ENCODE peak calls at places on chromosomes 3 and 15, in four cellular contexts. X, Y, E and K are unnamed samples.
A peak's percentile ranks its signal among the peaks of the same experiment; 100 is the strongest.

GRCh38 chr15:68404056-68404798 is 27.7 kb downstream of the ITGA11 start:
- DNase-seq in Y (no peak), E (no peak), X (no peak), K (no peak)

GRCh38 chr3:124260206-124260915 is 268.4 kb upstream of the ROPN1 start:
- DNase-seq in X (peak; percentile 50), Y (peak; percentile 95), E (no peak), K (no peak)

GRCh38 chr3:60839242-60839641 is 412.0 kb downstream of the FHIT start:
- DNase-seq in X (no peak), E (no peak), Y (peak; percentile 1), K (no peak)

GRCh38 chr15:63156708-63157065 is 590 bp downstream of the RPS27L start:
- DNase-seq in E (no peak), Y (peak; percentile 51), X (no peak), K (no peak)

GRCh38 chr3:111723293-111723963 is 128.3 kb upstream of the ZBED2 start:
- DNase-seq in E (no peak), Y (peak; percentile 86), X (no peak), K (no peak)

GRCh38 chr3:50275160-50275995 is 3.5 kb upstream of the LSMEM2 start:
- DNase-seq in Y (no peak), E (no peak), X (no peak), K (no peak)

GRCh38 chr3:183653209-183654064 is 18.0 kb downstream of the KLHL24 start:
- DNase-seq in Y (peak; percentile 41), X (no peak), E (no peak), K (no peak)

GRCh38 chr15:34318277-34319079 is 19.1 kb downstream of the SLC12A6 start:
- DNase-seq in E (no peak), Y (peak; percentile 82), X (peak; percentile 79), K (no peak)

GRCh38 chr15:85316244-85316934 is 64.0 kb upstream of the AKAP13 start:
- DNase-seq in X (no peak), E (no peak), Y (peak; percentile 26), K (no peak)

GRCh38 chr15:96345560-96346389 is 15.3 kb downstream of the NR2F2 start:
- DNase-seq in X (peak; percentile 68), Y (peak; percentile 94), E (no peak), K (no peak)
- TF ChIP-seq CTCF in X (peak; percentile 13), Y (peak; percentile 49), E (peak; percentile 41), K (peak; percentile 61)

DNA sequence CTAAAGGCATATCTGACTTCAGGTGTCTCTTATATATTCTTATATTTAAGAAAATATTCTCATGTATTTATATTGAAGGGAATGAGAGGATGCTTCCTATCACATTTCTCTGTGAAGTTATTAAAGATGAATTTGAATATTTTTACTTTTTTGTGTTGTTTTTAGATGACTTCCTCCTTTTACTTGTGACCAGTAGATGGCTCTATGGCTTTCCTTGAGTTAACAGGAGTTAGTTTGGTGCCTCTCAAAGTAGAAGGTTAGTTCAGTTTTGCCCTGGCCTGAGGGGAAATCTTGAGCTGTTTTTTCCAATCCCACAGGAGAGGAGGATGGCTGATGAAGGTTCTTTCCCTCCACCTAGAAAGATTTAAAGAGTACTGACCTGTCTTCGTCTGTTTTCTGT is 80.7 kb downstream of the SQOR start:
- DNase-seq in E (no peak), X (no peak), Y (peak; percentile 47), K (no peak)
- TF ChIP-seq CTCF in E (peak; percentile 29), X (no peak), Y (peak; percentile 29), K (peak; percentile 47)

DNA sequence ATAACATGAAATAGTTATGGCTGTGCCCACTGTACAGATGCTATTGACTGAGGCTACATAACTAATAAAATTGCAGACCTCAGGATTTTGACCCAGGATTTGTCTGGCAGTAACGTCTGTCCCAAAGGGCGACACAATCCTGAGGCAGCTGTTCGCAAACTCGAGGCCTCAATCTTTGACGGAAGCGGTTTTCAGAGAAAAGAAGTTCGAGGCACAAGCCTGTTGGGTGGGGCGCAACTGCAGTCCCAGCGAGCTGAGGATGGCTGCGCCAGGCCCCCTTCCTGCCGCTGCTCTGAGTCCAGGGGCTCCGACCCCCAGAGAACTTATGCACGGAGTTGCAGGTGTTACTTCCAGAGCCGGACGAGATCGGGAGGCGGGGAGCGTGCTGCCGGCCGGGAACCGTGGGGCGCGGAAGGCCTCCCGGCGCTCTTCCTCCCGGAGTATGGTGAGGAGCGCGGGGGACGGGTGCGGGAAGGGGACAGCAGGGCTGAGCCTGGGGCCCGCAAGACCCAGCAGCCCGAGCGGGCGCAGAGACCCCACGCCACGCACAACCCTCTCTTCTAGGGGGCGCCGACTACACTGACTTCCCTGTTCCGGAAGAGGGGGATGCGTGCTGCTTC is at the start of gene PARP15:
- DNase-seq in Y (peak; percentile 14), X (no peak), E (no peak), K (no peak)
- TF ChIP-seq CTCF in Y (no peak), X (no peak), E (peak; percentile 2), K (no peak)

DNA sequence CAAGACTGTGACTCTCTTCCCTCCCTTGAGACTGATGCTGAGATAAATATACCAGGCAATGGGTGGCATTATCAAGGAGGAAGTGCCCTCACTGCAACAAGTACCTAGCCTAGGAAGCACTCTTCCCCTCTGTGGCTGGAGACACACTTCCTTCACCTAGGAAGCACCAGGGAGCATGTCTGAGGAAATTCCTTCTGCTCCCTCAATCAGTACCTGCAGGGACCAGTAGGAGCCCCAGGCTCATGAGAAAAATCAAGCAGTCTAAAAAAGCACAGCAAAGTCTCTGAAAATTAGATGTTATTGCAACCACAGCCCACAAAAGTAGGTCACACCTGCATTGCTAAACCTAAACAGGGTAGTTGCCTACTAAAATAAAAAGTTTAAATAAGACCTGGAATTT is 78.2 kb upstream of the TRPM1 start:
- DNase-seq in E (no peak), Y (no peak), X (no peak), K (no peak)
- TF ChIP-seq CTCF in E (no peak), Y (no peak), X (no peak), K (no peak)

DNA sequence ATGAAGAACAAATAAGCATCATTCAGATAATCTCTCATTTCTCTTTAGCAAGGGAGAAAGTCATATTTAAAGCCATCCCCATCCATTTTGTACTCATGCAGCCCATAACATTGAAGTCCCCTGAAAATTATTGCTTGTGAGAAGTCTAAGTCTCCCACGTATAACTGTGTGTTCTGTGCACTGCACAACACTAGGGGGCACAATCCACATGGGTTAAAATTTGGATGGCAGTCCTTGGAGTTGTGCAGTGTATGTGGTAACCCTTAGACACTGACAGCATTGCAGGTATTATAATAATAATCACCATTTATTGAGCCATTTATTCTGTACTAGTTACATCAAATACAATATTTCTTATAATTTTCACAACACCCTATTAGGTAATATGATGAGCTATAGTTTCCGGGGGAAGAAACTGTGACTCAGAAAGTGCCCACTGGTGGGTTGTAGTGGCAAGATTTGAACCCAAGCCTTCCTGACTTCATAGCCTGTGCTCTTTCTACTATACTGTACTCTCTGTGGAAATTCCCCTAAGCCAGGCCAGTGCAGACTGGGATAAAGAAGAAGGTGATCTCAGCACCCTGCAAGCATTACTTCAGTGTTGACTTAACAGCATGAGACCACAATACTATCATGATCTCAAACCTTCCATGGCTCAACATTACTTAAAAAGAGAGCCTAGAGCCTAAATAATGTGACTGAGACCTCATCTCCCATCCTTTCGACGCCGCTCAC is 15.7 kb downstream of the KCNAB1 start:
- DNase-seq in Y (no peak), X (no peak), E (no peak), K (no peak)
- TF ChIP-seq CTCF in Y (no peak), X (no peak), E (peak; percentile 32), K (peak; percentile 26)

GRCh38 chr15:73240864-73241499 is 127.8 kb downstream of the HCN4 start:
- DNase-seq in Y (peak; percentile 70), E (no peak), X (peak; percentile 60), K (no peak)

GRCh38 chr15:73244333-73244732 is 124.4 kb downstream of the HCN4 start:
- DNase-seq in Y (no peak), E (no peak), X (no peak), K (no peak)

GRCh38 chr15:73237910-73238309 is 130.8 kb downstream of the HCN4 start:
- DNase-seq in X (no peak), Y (no peak), E (no peak), K (no peak)

GRCh38 chr15:73239564-73240208 is 129.1 kb downstream of the HCN4 start:
- DNase-seq in E (no peak), X (no peak), Y (peak; percentile 9), K (no peak)
- TF ChIP-seq CTCF in E (no peak), X (no peak), Y (no peak), K (peak; percentile 45)

DNA sequence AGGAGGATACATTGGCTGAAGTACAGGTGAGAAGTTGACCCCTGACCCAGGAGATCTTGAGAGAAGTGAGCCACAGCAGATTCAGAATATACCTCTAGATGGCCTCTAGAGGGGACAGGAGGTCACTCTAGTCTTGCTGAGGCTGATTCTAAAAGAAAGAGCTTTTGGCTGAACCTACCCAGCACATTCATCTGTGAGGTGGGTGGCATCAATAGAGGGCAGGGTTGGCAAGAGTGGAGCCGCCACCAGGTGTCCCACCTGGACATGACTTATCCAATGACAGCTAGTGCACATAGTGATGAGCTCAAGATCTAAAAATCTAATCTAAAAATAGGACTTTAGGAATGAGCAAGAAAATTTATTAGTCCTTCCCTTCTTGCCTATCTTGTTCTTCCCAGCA is 51.6 kb downstream of the CYP19A1 start:
- DNase-seq in Y (no peak), X (no peak), E (no peak), K (no peak)
- TF ChIP-seq CTCF in Y (no peak), X (no peak), E (no peak), K (peak; percentile 33)

DNA sequence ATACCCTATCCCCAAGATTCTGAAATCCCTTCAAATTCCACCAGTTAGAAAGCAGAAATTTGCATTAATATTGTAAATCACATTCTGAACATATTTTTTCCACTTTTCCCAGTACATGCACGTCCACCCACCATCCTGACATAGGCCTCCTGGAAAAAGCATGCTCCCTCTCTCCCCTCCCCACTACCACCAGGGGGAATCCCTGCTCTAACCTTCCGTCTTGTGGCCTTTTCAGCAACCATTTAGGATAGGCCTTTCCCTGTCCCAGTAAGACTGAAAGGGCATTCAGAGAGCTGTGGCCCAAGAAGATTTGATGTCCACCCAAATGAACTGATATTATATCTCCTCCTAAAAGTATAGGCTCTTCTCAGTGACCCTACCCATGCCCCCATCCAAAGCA is 182.1 kb downstream of the ARRDC4 start:
- DNase-seq in X (no peak), E (no peak), Y (no peak), K (no peak)
- TF ChIP-seq CTCF in X (no peak), E (no peak), Y (no peak), K (no peak)

GRCh38 chr3:195441051-195441450 is 1.8 kb downstream of the ACAP2 start:
- DNase-seq in X (no peak), E (no peak), Y (no peak), K (no peak)

GRCh38 chr3:195441971-195442572 is 748 bp downstream of the ACAP2 start:
- DNase-seq in Y (peak; percentile 41), X (peak; percentile 45), E (no peak), K (no peak)

GRCh38 chr3:195441476-195441970 is 1.3 kb downstream of the ACAP2 start:
- DNase-seq in E (no peak), Y (no peak), X (no peak), K (no peak)

GRCh38 chr3:195443391-195443989 is 670 bp upstream of the ACAP2 start:
- DNase-seq in X (no peak), E (no peak), Y (no peak), K (no peak)

GRCh38 chr3:195442573-195443390 is at the start of gene ACAP2:
- DNase-seq in E (peak; percentile 95), Y (peak; percentile 99), X (peak; percentile 100), K (peak; percentile 95)
- TF ChIP-seq CTCF in E (no peak), Y (no peak), X (no peak), K (no peak)